ENCODE peak calls at places on chromosomes 1 and 21, in nine cellular contexts. L is nephron progenitor cell, V is tibial artery, P is neural progenitor cell, R is endothelial cell of umbilical vein, O is thyroid gland, T is Peyer's patch, E is heart left ventricle, C is WERI-Rb-1. N is an unnamed sample.

GRCh38 chr21:30882907-30883597 is 1.7 kb upstream of the KRTAP11-1 start:
- DNase-seq in L (no peak), V (no peak), P (no peak), R (no peak), O (no peak), T (no peak), E (no peak), C (no peak), N (no peak)

GRCh38 chr1:52672946-52673345 is 25.2 kb downstream of the COA7 start:
- DNase-seq in L (no peak), V (no peak), P (no peak), R (no peak), O (peak), T (no peak), E (no peak), C (no peak), N (no peak)

GRCh38 chr1:178579562-178579961 is 66.7 kb downstream of the TEX35 start:
- DNase-seq in L (no peak), V (no peak), P (no peak), R (no peak), O (no peak), T (peak), E (no peak), C (no peak), N (no peak)

GRCh38 chr1:225670806-225671733 is 18.1 kb upstream of the ENAH start:
- DNase-seq in L (no peak), V (no peak), P (no peak), R (no peak), O (no peak), T (no peak), E (no peak), C (no peak), N (no peak)

GRCh38 chr1:19072285-19072981 is 116.0 kb upstream of the IFFO2 start:
- DNase-seq in L (no peak), V (no peak), P (no peak), R (no peak), O (no peak), T (no peak), E (no peak), C (no peak), N (no peak)

GRCh38 chr1:81800741-81801031 is at the start of gene ADGRL2:
- DNase-seq in L (peak), V (no peak), P (no peak), R (no peak), O (no peak), T (no peak), E (no peak), C (no peak), N (no peak)

GRCh38 chr1:229003233-229004031 is 267.5 kb upstream of the RAB4A start:
- DNase-seq in L (no peak), V (peak), P (peak), R (no peak), O (no peak), T (no peak), E (no peak), C (no peak), N (no peak)

GRCh38 chr1:194267021-194267420 is 1080.6 kb upstream of the B3GALT2 start:
- DNase-seq in L (no peak), V (no peak), P (no peak), R (no peak), O (no peak), T (no peak), E (no peak), C (no peak), N (no peak)

GRCh38 chr1:66275601-66276023 is 258.3 kb upstream of the SGIP1 start:
- DNase-seq in L (no peak), V (peak), P (no peak), R (no peak), O (no peak), T (no peak), E (peak), C (no peak), N (no peak)

GRCh38 chr1:28751315-28752056 is 14.7 kb downstream of the YTHDF2 start:
- DNase-seq in L (no peak), V (no peak), P (no peak), R (peak), O (no peak), T (no peak), E (no peak), C (no peak), N (no peak)

GRCh38 chr1:40001456-40001855 is 39.1 kb upstream of the CAP1 start:
- DNase-seq in L (no peak), V (no peak), P (no peak), R (peak), O (no peak), T (no peak), E (no peak), C (no peak), N (no peak)

GRCh38 chr1:196593955-196594354 is 14.3 kb downstream of the KCNT2 start:
- DNase-seq in L (no peak), V (no peak), P (no peak), R (no peak), O (no peak), T (no peak), E (no peak), C (no peak), N (no peak)

GRCh38 chr1:6473156-6473555 is 7.2 kb upstream of the TNFRSF25 start:
- DNase-seq in L (no peak), V (no peak), P (no peak), R (no peak), O (no peak), T (no peak), E (no peak), C (no peak), N (no peak)

GRCh38 chr1:32984090-32984828 is 19.6 kb upstream of the RNF19B start:
- DNase-seq in L (no peak), V (no peak), P (no peak), R (no peak), O (no peak), T (no peak), E (no peak), C (no peak), N (no peak)

GRCh38 chr1:115469703-115470476 is 131.8 kb upstream of the NGF start:
- DNase-seq in L (peak), V (no peak), P (peak), R (peak), O (peak), T (no peak), E (no peak), C (peak), N (peak)

GRCh38 chr1:33388989-33389771 is 41.7 kb downstream of the PHC2 start:
- DNase-seq in L (no peak), V (no peak), P (no peak), R (no peak), O (peak), T (no peak), E (peak), C (no peak), N (no peak)

GRCh38 chr1:33655496-33655895 is 183.1 kb downstream of the ZSCAN20 start:
- DNase-seq in L (no peak), V (no peak), P (no peak), R (no peak), O (no peak), T (no peak), E (peak), C (no peak), N (no peak)

GRCh38 chr1:46133181-46133658 is 791 bp upstream of the PIK3R3 start:
- DNase-seq in L (no peak), V (no peak), P (no peak), R (no peak), O (no peak), T (no peak), E (peak), C (peak), N (peak)

GRCh38 chr1:57309608-57310007 is 114.3 kb downstream of the DAB1 start:
- DNase-seq in L (no peak), V (no peak), P (no peak), R (no peak), O (no peak), T (peak), E (no peak), C (no peak), N (no peak)

GRCh38 chr21:38048241-38048640 is 132.0 kb upstream of the KCNJ6 start:
- DNase-seq in L (no peak), V (no peak), P (no peak), R (no peak), O (no peak), T (no peak), E (no peak), C (no peak), N (peak)

DNA sequence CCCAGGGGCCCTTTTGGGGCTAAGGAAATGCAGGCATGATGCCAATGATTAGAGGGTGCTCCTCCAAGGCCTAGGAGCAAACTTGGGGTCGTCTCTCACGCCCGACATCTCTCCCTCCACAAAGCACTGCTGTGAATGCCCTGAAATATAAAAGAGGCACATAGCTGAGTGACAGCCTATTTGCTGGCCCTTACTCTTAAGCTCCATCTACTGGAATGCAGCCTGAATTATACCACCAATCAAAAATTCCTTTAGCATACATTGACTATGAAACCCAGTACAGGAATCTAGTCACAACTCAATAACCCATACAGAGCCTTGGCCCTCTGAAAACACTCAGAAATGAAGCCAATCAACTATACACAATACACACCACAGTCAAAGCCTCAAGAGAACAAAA is 105.5 kb downstream of the LRIG2 start:
- DNase-seq in L (no peak), V (no peak), P (no peak), R (peak), O (no peak), T (no peak), E (no peak), C (no peak), N (no peak)
- TF ChIP-seq CTCF in L (no peak), V (no peak), P (no peak), R (no peak), O (no peak), T (no peak), E (no peak), C (no peak), N (no peak)

GRCh38 chr1:203778789-203779188 is 13.8 kb downstream of the LAX1 start:
- DNase-seq in L (no peak), V (no peak), P (no peak), R (no peak), O (no peak), T (peak), E (no peak), C (no peak), N (no peak)

GRCh38 chr1:203772836-203773235 is 7.9 kb downstream of the LAX1 start:
- DNase-seq in L (no peak), V (no peak), P (no peak), R (no peak), O (no peak), T (no peak), E (no peak), C (no peak), N (no peak)

GRCh38 chr1:203771901-203772301 is 6.9 kb downstream of the LAX1 start:
- DNase-seq in L (no peak), V (no peak), P (no peak), R (no peak), O (no peak), T (no peak), E (no peak), C (no peak), N (no peak)

GRCh38 chr1:203777596-203777995 is 12.6 kb downstream of the LAX1 start:
- DNase-seq in L (no peak), V (no peak), P (no peak), R (peak), O (no peak), T (peak), E (no peak), C (no peak), N (no peak)

GRCh38 chr1:203776636-203777035 is 11.7 kb downstream of the LAX1 start:
- DNase-seq in L (no peak), V (no peak), P (peak), R (no peak), O (no peak), T (peak), E (no peak), C (peak), N (no peak)
- TF ChIP-seq CTCF in L (no peak), V (no peak), P (peak), R (peak), O (no peak), T (no peak), E (peak), C (peak), N (no peak)

DNA sequence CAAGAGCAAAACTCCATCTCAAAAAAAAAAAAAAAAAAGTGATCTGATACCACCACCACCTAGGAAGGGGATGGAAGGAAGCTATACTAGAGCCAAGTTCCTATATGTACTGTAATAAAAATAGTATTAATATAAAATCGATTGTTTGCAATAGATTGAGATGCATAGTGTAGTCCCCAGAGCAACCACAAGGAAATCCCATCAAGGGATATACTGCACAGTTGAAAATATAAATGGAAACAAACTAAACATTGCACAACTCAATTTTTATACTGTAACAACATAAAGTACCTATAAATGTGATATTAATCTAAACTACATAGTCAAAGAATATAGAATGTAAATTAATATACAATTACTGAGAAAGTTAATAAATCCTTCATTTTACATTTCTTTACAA is 20.9 kb upstream of the PSMG1 start:
- DNase-seq in L (no peak), V (no peak), P (no peak), R (no peak), O (no peak), T (no peak), E (no peak), C (no peak), N (no peak)
- TF ChIP-seq CTCF in L (no peak), V (peak), P (peak), R (no peak), O (no peak), T (no peak), E (no peak), C (no peak), N (peak)

GRCh38 chr1:220666349-220666748 is 23.8 kb upstream of the C1orf115 start:
- DNase-seq in L (no peak), V (no peak), P (no peak), R (no peak), O (no peak), T (no peak), E (no peak), C (no peak), N (no peak)
- TF ChIP-seq CTCF in L (no peak), V (no peak), P (no peak), R (no peak), O (no peak), T (no peak), E (no peak), C (no peak), N (no peak)

GRCh38 chr1:78303620-78304019 is 187.2 kb upstream of the PTGFR start:
- DNase-seq in L (no peak), V (peak), P (no peak), R (peak), O (no peak), T (no peak), E (peak), C (no peak), N (no peak)

GRCh38 chr1:78297828-78298227 is 192.9 kb upstream of the PTGFR start:
- DNase-seq in L (no peak), V (no peak), P (no peak), R (no peak), O (no peak), T (no peak), E (no peak), C (peak), N (no peak)

GRCh38 chr1:78304766-78305165 is 186.0 kb upstream of the PTGFR start:
- DNase-seq in L (no peak), V (no peak), P (no peak), R (no peak), O (no peak), T (no peak), E (no peak), C (no peak), N (no peak)

GRCh38 chr1:78301141-78301540 is 189.6 kb upstream of the PTGFR start:
- DNase-seq in L (no peak), V (no peak), P (no peak), R (no peak), O (no peak), T (no peak), E (no peak), C (no peak), N (no peak)
- TF ChIP-seq CTCF in L (no peak), V (no peak), P (no peak), R (no peak), O (no peak), T (no peak), E (no peak), C (no peak), N (no peak)

DNA sequence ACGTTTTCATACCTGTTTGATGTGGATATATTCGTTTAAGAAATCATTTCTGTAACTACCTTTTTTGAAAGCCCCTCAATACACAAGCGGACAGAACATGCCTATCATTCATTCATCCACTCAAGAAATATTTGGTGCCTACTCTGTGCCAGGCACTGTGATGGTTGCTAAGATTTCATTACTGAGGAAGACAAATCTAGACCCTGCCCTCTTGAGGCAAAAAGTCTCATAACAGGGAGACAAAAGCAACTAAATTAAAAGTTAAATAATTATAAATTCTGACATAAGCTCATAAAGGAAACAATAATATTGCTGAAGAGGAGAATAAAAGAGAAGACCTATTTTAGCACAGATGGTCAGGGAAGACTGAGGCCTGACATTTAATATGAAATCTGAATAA is 203.5 kb upstream of the ZNHIT6 start:
- DNase-seq in L (no peak), V (no peak), P (peak), R (peak), O (no peak), T (no peak), E (no peak), C (no peak), N (no peak)
- TF ChIP-seq CTCF in L (peak), V (no peak), P (peak), R (no peak), O (no peak), T (no peak), E (no peak), C (no peak), N (peak)

GRCh38 chr1:212456166-212456528 is 23.4 kb downstream of the NENF start:
- DNase-seq in L (no peak), V (no peak), P (no peak), R (no peak), O (no peak), T (no peak), E (no peak), C (no peak), N (no peak)
- TF ChIP-seq CTCF in L (peak), V (no peak), P (no peak), R (no peak), O (no peak), T (no peak), E (no peak), C (no peak), N (peak)

GRCh38 chr1:92784639-92785500 is at the start of gene EVI5:
- DNase-seq in L (peak), V (peak), P (peak), R (peak), O (peak), T (peak), E (peak), C (peak), N (peak)
- TF ChIP-seq CTCF in L (no peak), V (no peak), P (no peak), R (no peak), O (no peak), T (no peak), E (no peak), C (no peak), N (no peak)

GRCh38 chr1:220681220-220681847 is 8.8 kb upstream of the C1orf115 start:
- DNase-seq in L (no peak), V (no peak), P (no peak), R (peak), O (no peak), T (no peak), E (no peak), C (no peak), N (no peak)
- TF ChIP-seq CTCF in L (no peak), V (no peak), P (no peak), R (no peak), O (no peak), T (no peak), E (no peak), C (no peak), N (no peak)